ENCODE peak calls at places on chromosomes 6 and 20, in seven cellular contexts. D is epithelial cell of esophagus, C is GM10248, G is choroid plexus epithelial cell, Z is A549, M is progenitor cell of endocrine pancreas, L is upper lobe of right lung. B is an unnamed sample.

GRCh38 chr6:53496797-53497196 is 48.1 kb downstream of the GCLC start:
- DNase-seq in L (no peak), G (peak; percentile 96), Z (peak; percentile 73), D (peak; percentile 89), M (no peak), C (no peak), B (peak; percentile 79)

GRCh38 chr6:87702589-87702945 is 534 bp upstream of the AKIRIN2 start:
- DNase-seq in D (peak; percentile 70), Z (peak; percentile 46), M (no peak), L (no peak), C (no peak), G (peak; percentile 84), B (peak; percentile 56)

GRCh38 chr6:134379086-134379485 is 61.2 kb upstream of the SGK1 start:
- DNase-seq in C (peak; percentile 15), G (no peak), Z (no peak), M (peak; percentile 59), L (no peak), D (peak; percentile 97), B (no peak)

GRCh38 chr6:82057846-82058554 is 189.5 kb downstream of the IBTK start:
- DNase-seq in G (peak; percentile 85), C (no peak), Z (no peak), D (peak; percentile 29), M (no peak), L (no peak), B (no peak)

GRCh38 chr6:87139236-87139635 is 16.1 kb upstream of the ZNF292 start:
- DNase-seq in Z (peak; percentile 49), L (no peak), D (peak; percentile 70), C (peak; percentile 66), G (peak; percentile 83), M (no peak), B (peak; percentile 61)

GRCh38 chr6:3231213-3232016 is 4.0 kb upstream of the TUBB2B start:
- DNase-seq in G (peak; percentile 76), M (peak; percentile 85), C (no peak), Z (peak; percentile 85), L (peak; percentile 84), D (peak; percentile 52), B (peak; percentile 83)

GRCh38 chr6:105121981-105122380 is 57.8 kb downstream of the POPDC3 start:
- DNase-seq in L (no peak), G (no peak), D (no peak), M (no peak), C (no peak), Z (no peak), B (no peak)

GRCh38 chr6:6973721-6974120 is 134.0 kb upstream of the RREB1 start:
- DNase-seq in M (no peak), C (no peak), G (no peak), L (no peak), Z (no peak), D (no peak), B (no peak)

GRCh38 chr6:109738200-109738599 is 47.1 kb downstream of the FIG4 start:
- DNase-seq in D (no peak), M (no peak), G (no peak), C (no peak), Z (no peak), L (no peak), B (no peak)

GRCh38 chr6:21508753-21509152 is 84.8 kb upstream of the SOX4 start:
- DNase-seq in M (no peak), G (no peak), L (no peak), C (no peak), D (peak; percentile 64), Z (no peak), B (no peak)

GRCh38 chr20:15512916-15513315 is 1060.3 kb downstream of the KIF16B start:
- DNase-seq in G (no peak), L (no peak), D (no peak), Z (no peak), M (no peak), C (no peak), B (no peak)

GRCh38 chr20:15511551-15511950 is 1061.7 kb downstream of the KIF16B start:
- DNase-seq in Z (no peak), C (no peak), L (no peak), D (no peak), G (no peak), M (no peak), B (no peak)

GRCh38 chr20:15515706-15516105 is 1057.5 kb downstream of the KIF16B start:
- DNase-seq in G (no peak), Z (no peak), C (no peak), D (no peak), M (no peak), L (no peak), B (no peak)
- TF ChIP-seq CTCF in G (no peak), Z (no peak), C (no peak), D (no peak), M (no peak), L (no peak), B (no peak)

GRCh38 chr6:28981391-28981832 is 23.7 kb downstream of the ZNF311 start:
- DNase-seq in L (no peak), G (peak; percentile 73), Z (peak; percentile 65), C (no peak), D (peak; percentile 55), M (peak; percentile 51), B (peak; percentile 73)
- TF ChIP-seq CTCF in L (no peak), G (no peak), Z (no peak), C (no peak), D (no peak), M (no peak), B (no peak)

GRCh38 chr6:18261877-18262276 is 2.5 kb downstream of the DEK start:
- DNase-seq in G (no peak), Z (no peak), L (no peak), D (no peak), C (no peak), M (no peak), B (no peak)

GRCh38 chr6:18262812-18263560 is 1.3 kb downstream of the DEK start:
- DNase-seq in C (peak; percentile 73), G (peak; percentile 29), M (no peak), Z (peak; percentile 7), D (peak; percentile 32), L (no peak), B (no peak)

GRCh38 chr6:18265099-18265372 is 706 bp upstream of the DEK start:
- DNase-seq in G (no peak), Z (no peak), M (no peak), D (no peak), C (no peak), L (no peak), B (no peak)

GRCh38 chr6:18264338-18265098 is at the start of gene DEK:
- DNase-seq in C (peak; percentile 80), G (peak; percentile 81), L (peak; percentile 92), Z (peak; percentile 84), D (peak; percentile 86), M (peak; percentile 84), B (peak; percentile 87)

DNA sequence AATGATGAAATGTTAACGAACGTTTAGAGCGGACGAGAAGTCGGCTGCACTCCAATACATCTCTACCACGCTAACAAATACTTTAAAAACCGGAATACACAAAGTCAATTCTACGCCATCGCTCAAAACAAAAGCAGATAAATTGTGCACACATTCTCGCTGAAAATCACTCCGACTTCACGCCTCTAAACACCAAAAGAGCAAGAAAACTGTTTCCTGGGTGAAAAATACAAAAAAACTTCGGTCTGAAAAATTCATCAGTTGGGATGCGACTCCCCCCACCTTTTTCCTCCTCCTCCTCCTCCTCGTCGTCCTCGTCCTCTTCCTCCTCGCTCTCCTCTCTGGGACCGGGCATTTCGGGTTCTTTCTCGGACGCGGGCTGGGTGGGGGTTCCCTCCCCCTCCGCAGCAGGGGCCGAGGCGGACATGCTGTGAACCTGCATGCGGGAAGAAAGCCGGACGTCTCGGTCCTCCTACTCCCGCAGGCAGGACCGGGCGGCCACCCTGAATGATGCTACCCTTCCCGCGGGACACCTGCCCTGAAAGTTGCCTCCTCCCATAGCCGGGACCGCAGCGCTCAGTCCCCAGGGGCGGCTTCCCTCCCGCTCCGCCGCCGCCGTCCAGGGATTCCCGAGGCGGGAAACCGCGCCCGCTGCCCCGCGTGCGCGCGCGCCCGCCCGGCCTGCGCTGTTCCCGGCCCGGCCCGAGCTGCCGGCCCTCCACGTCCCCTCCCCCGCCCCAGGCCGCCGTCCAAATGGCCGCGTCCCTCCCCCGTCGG is 581 bp downstream of the DEK start:
- DNase-seq in L (peak; percentile 90), G (peak; percentile 53), C (no peak), D (peak; percentile 61), Z (peak; percentile 63), M (peak; percentile 41), B (peak; percentile 68)
- TF ChIP-seq CTCF in L (no peak), G (no peak), C (no peak), D (no peak), Z (no peak), M (no peak), B (no peak)

GRCh38 chr6:76165471-76166221 is 93.2 kb upstream of the IMPG1 start:
- DNase-seq in M (no peak), L (no peak), D (no peak), G (no peak), Z (no peak), C (no peak), B (no peak)

GRCh38 chr6:76166297-76166696 is 93.8 kb upstream of the IMPG1 start:
- DNase-seq in L (no peak), M (no peak), C (no peak), Z (no peak), D (no peak), G (no peak), B (no peak)

GRCh38 chr6:76162811-76163210 is 90.3 kb upstream of the IMPG1 start:
- DNase-seq in Z (no peak), L (no peak), C (no peak), D (no peak), M (no peak), G (no peak), B (no peak)

GRCh38 chr6:76166874-76167273 is 94.4 kb upstream of the IMPG1 start:
- DNase-seq in M (no peak), Z (no peak), D (no peak), L (no peak), C (no peak), G (no peak), B (no peak)
- TF ChIP-seq CTCF in M (no peak), Z (no peak), D (no peak), L (no peak), C (no peak), G (no peak), B (no peak)

GRCh38 chr6:116633685-116634084 is 17.4 kb downstream of the RSPH4A start:
- DNase-seq in Z (peak; percentile 36), M (no peak), D (no peak), C (no peak), L (no peak), G (peak; percentile 18), B (no peak)
- TF ChIP-seq CTCF in Z (no peak), M (peak; percentile 54), D (peak; percentile 50), C (peak; percentile 27), L (no peak), G (peak; percentile 45), B (peak; percentile 15)

B was measured in cardiac muscle cell.